ENCODE peak calls at places on chromosomes 13 and 19, in eight cellular contexts. S is mammary epithelial cell, E is mucosa of descending colon, A is fibroblast of pulmonary artery, Q is right lobe of liver, W is CD14-positive monocyte, I is WERI-Rb-1, J is thoracic aorta. G is an unnamed sample.

GRCh38 chr19:11261902-11262839 is at the start of gene DOCK6:
- DNase-seq in J (no peak), W (no peak), I (peak; percentile 32), Q (no peak), A (no peak), E (peak; percentile 74), S (no peak), G (no peak)

GRCh38 chr13:76889254-76889653 is 3.0 kb upstream of the KCTD12 start:
- DNase-seq in E (no peak), J (no peak), A (no peak), W (no peak), I (no peak), S (peak; percentile 93), Q (no peak), G (no peak)

GRCh38 chr13:105510363-105510762 is 1025.1 kb downstream of the EFNB2 start:
- DNase-seq in I (no peak), W (no peak), A (no peak), E (no peak), J (no peak), S (no peak), Q (no peak), G (no peak)

GRCh38 chr19:46872967-46873366 is 12.2 kb downstream of the ARHGAP35 start:
- DNase-seq in W (no peak), Q (peak; percentile 50), E (no peak), J (no peak), S (no peak), I (no peak), A (no peak), G (no peak)

GRCh38 chr13:37313383-37313782 is 207.9 kb upstream of the CSNK1A1L start:
- DNase-seq in S (peak; percentile 91), W (no peak), Q (no peak), I (no peak), A (peak; percentile 79), J (no peak), E (no peak), G (no peak)

GRCh38 chr19:17243854-17244617 is 1.7 kb downstream of the NR2F6 start:
- DNase-seq in Q (peak; percentile 87), W (no peak), I (peak; percentile 46), A (peak; percentile 42), S (peak; percentile 31), E (peak; percentile 75), J (no peak), G (peak; percentile 73)

GRCh38 chr13:27359203-27359821 is 65.1 kb upstream of the GTF3A start:
- DNase-seq in E (peak; percentile 81), W (no peak), Q (peak; percentile 71), S (peak; percentile 35), A (peak; percentile 81), I (peak; percentile 84), J (no peak), G (peak; percentile 65)

GRCh38 chr13:27014406-27015359 is 156.9 kb downstream of the USP12 start:
- DNase-seq in A (no peak), E (no peak), I (peak; percentile 13), W (no peak), J (no peak), S (no peak), Q (no peak), G (no peak)

GRCh38 chr19:50835103-50835784 is 1.9 kb upstream of the KLK15 start:
- DNase-seq in S (peak; percentile 11), E (peak; percentile 70), A (peak; percentile 7), W (no peak), Q (no peak), J (no peak), I (no peak), G (no peak)

GRCh38 chr19:17281391-17282304 is at the start of gene ANKLE1:
- DNase-seq in A (peak; percentile 22), I (no peak), W (peak; percentile 73), S (no peak), Q (peak; percentile 50), J (no peak), E (no peak), G (peak; percentile 78)

GRCh38 chr19:3781603-3782002 is 4.6 kb downstream of the MATK start:
- DNase-seq in S (no peak), J (no peak), W (no peak), Q (no peak), E (no peak), A (no peak), I (no peak), G (no peak)

GRCh38 chr13:20399961-20400360 is 125.7 kb downstream of the CRYL1 start:
- DNase-seq in J (no peak), I (no peak), A (no peak), E (no peak), W (no peak), Q (no peak), S (no peak), G (no peak)

GRCh38 chr19:10211071-10211470 is 16.3 kb upstream of the DNMT1 start:
- DNase-seq in A (no peak), J (no peak), Q (no peak), I (no peak), W (no peak), E (no peak), S (no peak), G (no peak)

GRCh38 chr19:45581576-45581975 is 3.0 kb downstream of the OPA3 start:
- DNase-seq in I (no peak), Q (no peak), A (no peak), E (no peak), J (no peak), S (peak; percentile 81), W (no peak), G (no peak)

GRCh38 chr19:45589768-45590167 is 5.2 kb upstream of the OPA3 start:
- DNase-seq in E (no peak), A (no peak), J (no peak), S (no peak), W (no peak), I (no peak), Q (no peak), G (no peak)

GRCh38 chr19:45587873-45588272 is 3.3 kb upstream of the OPA3 start:
- DNase-seq in S (no peak), I (peak; percentile 44), A (no peak), J (no peak), E (no peak), Q (no peak), W (no peak), G (no peak)

GRCh38 chr19:45585158-45585577 is 566 bp upstream of the OPA3 start:
- DNase-seq in J (no peak), W (no peak), E (no peak), Q (no peak), I (no peak), A (no peak), S (no peak), G (no peak)

GRCh38 chr19:45584332-45585157 is at the start of gene OPA3:
- DNase-seq in E (peak; percentile 99), W (peak; percentile 100), I (peak; percentile 99), A (peak; percentile 100), J (peak; percentile 99), Q (peak; percentile 100), S (peak; percentile 100), G (peak; percentile 100)
- TF ChIP-seq CTCF in E (peak; percentile 32), W (no peak), I (no peak), A (no peak), J (no peak), Q (no peak), S (no peak), G (no peak)

GRCh38 chr19:1651061-1651547 is 1.3 kb downstream of the TCF3 start:
- DNase-seq in I (no peak), A (peak; percentile 42), S (no peak), W (no peak), E (peak; percentile 61), J (no peak), Q (no peak), G (no peak)

GRCh38 chr19:1648926-1649541 is 3.4 kb downstream of the TCF3 start:
- DNase-seq in S (no peak), Q (no peak), E (peak; percentile 28), A (no peak), I (peak; percentile 38), J (no peak), W (no peak), G (no peak)

GRCh38 chr19:1651548-1652394 is 644 bp downstream of the TCF3 start:
- DNase-seq in E (peak; percentile 74), Q (no peak), I (peak; percentile 56), W (no peak), S (peak; percentile 36), J (no peak), A (peak; percentile 26), G (peak; percentile 66)

GRCh38 chr19:1649706-1650626 is 2.4 kb downstream of the TCF3 start:
- DNase-seq in S (no peak), W (no peak), A (no peak), J (no peak), E (peak; percentile 29), I (no peak), Q (no peak), G (no peak)

GRCh38 chr19:1650627-1651009 is 1.8 kb downstream of the TCF3 start:
- DNase-seq in A (peak; percentile 10), I (no peak), W (no peak), E (peak; percentile 28), Q (no peak), S (no peak), J (no peak), G (no peak)
- TF ChIP-seq CTCF in A (no peak), I (no peak), W (no peak), E (no peak), Q (no peak), S (no peak), J (no peak), G (no peak)

GRCh38 chr13:96819375-96819774 is 174.9 kb downstream of the OXGR1 start:
- DNase-seq in W (no peak), E (no peak), J (no peak), I (no peak), S (no peak), Q (no peak), A (no peak), G (no peak)

GRCh38 chr13:96824110-96824509 is 170.2 kb downstream of the OXGR1 start:
- DNase-seq in W (no peak), A (peak; percentile 41), S (no peak), I (no peak), Q (no peak), J (no peak), E (no peak), G (no peak)

GRCh38 chr13:96821381-96821780 is 172.9 kb downstream of the OXGR1 start:
- DNase-seq in E (no peak), S (peak; percentile 10), Q (no peak), A (peak; percentile 39), W (no peak), I (no peak), J (no peak), G (no peak)

GRCh38 chr13:96821971-96822370 is 172.3 kb downstream of the OXGR1 start:
- DNase-seq in A (no peak), W (no peak), S (no peak), E (no peak), Q (no peak), I (no peak), J (no peak), G (no peak)

GRCh38 chr13:96822900-96823299 is 171.4 kb downstream of the OXGR1 start:
- DNase-seq in E (peak; percentile 54), J (no peak), W (no peak), A (peak; percentile 35), I (peak; percentile 66), S (peak; percentile 21), Q (no peak), G (no peak)
- TF ChIP-seq CTCF in E (no peak), J (no peak), W (no peak), A (peak; percentile 37), I (peak; percentile 92), S (peak; percentile 77), Q (peak; percentile 14), G (peak; percentile 33)

DNA sequence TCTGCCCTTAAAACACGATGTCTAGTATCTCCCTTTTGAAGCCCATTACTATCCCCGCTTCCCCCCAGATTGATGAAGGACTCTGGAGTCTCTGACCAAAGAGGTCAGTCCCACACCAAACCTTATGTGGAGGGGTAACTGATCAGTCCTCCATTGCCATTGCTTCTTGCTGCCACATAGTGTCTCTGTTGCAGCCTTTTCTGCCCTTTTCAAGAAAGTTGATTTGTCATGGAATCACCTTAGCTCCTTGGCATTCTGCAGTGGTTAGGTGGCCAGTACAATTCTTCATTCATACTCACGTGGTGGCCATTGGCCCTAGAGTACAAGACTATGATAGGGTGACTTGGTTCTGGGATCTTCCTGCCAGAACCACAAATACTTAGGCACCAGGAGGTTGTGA is 8.4 kb upstream of the HTR2A start:
- DNase-seq in Q (no peak), W (no peak), I (no peak), A (peak; percentile 26), S (peak; percentile 33), E (no peak), J (no peak), G (no peak)
- TF ChIP-seq CTCF in Q (no peak), W (no peak), I (peak; percentile 12), A (peak; percentile 24), S (peak; percentile 44), E (no peak), J (no peak), G (no peak)

G was measured in lower lobe of right lung.